ENCODE peak calls at places on chromosomes 7 and 10, in eight cellular contexts. One of them, this sample, is unnamed.

GRCh38 chr7:41047192-41047591 is 655.7 kb downstream of the INHBA start:
- DNase-seq in stimulated activated CD4-positive, alpha-beta T cell treated with anti-CD3 and anti-CD28 coated beads, TNF-alpha, amount 100 ng/mL, for 48 hours: no peak
- DNase-seq in NCI-H460: no peak
- DNase-seq in NCI-H1417: no peak
- DNase-seq in T-helper 1 cell: no peak
- DNase-seq in M059J: no peak
- DNase-seq in non-pigmented ciliary epithelial cell: no peak
- DNase-seq in GM04503: no peak
- DNase-seq in this sample: no peak

GRCh38 chr10:26507441-26507840 is 69.3 kb downstream of the APBB1IP start:
- DNase-seq in NCI-H460: no peak
- DNase-seq in T-helper 1 cell: no peak
- DNase-seq in stimulated activated CD4-positive, alpha-beta T cell treated with anti-CD3 and anti-CD28 coated beads, TNF-alpha, amount 100 ng/mL, for 48 hours: no peak
- DNase-seq in non-pigmented ciliary epithelial cell: no peak
- DNase-seq in M059J: no peak
- DNase-seq in NCI-H1417: no peak
- DNase-seq in GM04503: no peak
- DNase-seq in this sample: peak; percentile 50

GRCh38 chr7:39838326-39838725 is 111.7 kb upstream of the CDK13 start:
- DNase-seq in stimulated activated CD4-positive, alpha-beta T cell treated with anti-CD3 and anti-CD28 coated beads, TNF-alpha, amount 100 ng/mL, for 48 hours: no peak
- DNase-seq in non-pigmented ciliary epithelial cell: peak; percentile 36
- DNase-seq in NCI-H1417: peak; percentile 90
- DNase-seq in M059J: peak; percentile 74
- DNase-seq in NCI-H460: no peak
- DNase-seq in T-helper 1 cell: no peak
- DNase-seq in GM04503: no peak
- DNase-seq in this sample: peak; percentile 67

GRCh38 chr10:6108631-6109443 is 20.0 kb downstream of the RBM17 start:
- DNase-seq in T-helper 1 cell: no peak
- DNase-seq in stimulated activated CD4-positive, alpha-beta T cell treated with anti-CD3 and anti-CD28 coated beads, TNF-alpha, amount 100 ng/mL, for 48 hours: no peak
- DNase-seq in non-pigmented ciliary epithelial cell: no peak
- DNase-seq in NCI-H1417: peak; percentile 47
- DNase-seq in NCI-H460: peak; percentile 35
- DNase-seq in GM04503: no peak
- DNase-seq in M059J: peak; percentile 29
- DNase-seq in this sample: peak; percentile 68

GRCh38 chr10:17527530-17528146 is 73.2 kb upstream of the ST8SIA6 start:
- DNase-seq in T-helper 1 cell: no peak
- DNase-seq in stimulated activated CD4-positive, alpha-beta T cell treated with anti-CD3 and anti-CD28 coated beads, TNF-alpha, amount 100 ng/mL, for 48 hours: no peak
- DNase-seq in non-pigmented ciliary epithelial cell: peak; percentile 74
- DNase-seq in NCI-H460: peak; percentile 34
- DNase-seq in GM04503: no peak
- DNase-seq in M059J: peak; percentile 79
- DNase-seq in NCI-H1417: no peak
- DNase-seq in this sample: peak; percentile 55

GRCh38 chr10:33271969-33272583 is 62.4 kb downstream of the NRP1 start:
- DNase-seq in M059J: peak; percentile 58
- DNase-seq in T-helper 1 cell: no peak
- DNase-seq in GM04503: no peak
- DNase-seq in stimulated activated CD4-positive, alpha-beta T cell treated with anti-CD3 and anti-CD28 coated beads, TNF-alpha, amount 100 ng/mL, for 48 hours: no peak
- DNase-seq in NCI-H1417: no peak
- DNase-seq in non-pigmented ciliary epithelial cell: no peak
- DNase-seq in NCI-H460: peak; percentile 42
- DNase-seq in this sample: no peak

GRCh38 chr7:80699030-80699638 is 60.7 kb downstream of the CD36 start:
- DNase-seq in M059J: peak; percentile 74
- DNase-seq in T-helper 1 cell: no peak
- DNase-seq in stimulated activated CD4-positive, alpha-beta T cell treated with anti-CD3 and anti-CD28 coated beads, TNF-alpha, amount 100 ng/mL, for 48 hours: no peak
- DNase-seq in non-pigmented ciliary epithelial cell: no peak
- DNase-seq in GM04503: no peak
- DNase-seq in NCI-H460: peak; percentile 66
- DNase-seq in NCI-H1417: peak; percentile 84
- DNase-seq in this sample: peak; percentile 63

GRCh38 chr7:87091487-87092066 is 32.1 kb upstream of the ELAPOR2 start:
- DNase-seq in M059J: no peak
- DNase-seq in GM04503: no peak
- DNase-seq in stimulated activated CD4-positive, alpha-beta T cell treated with anti-CD3 and anti-CD28 coated beads, TNF-alpha, amount 100 ng/mL, for 48 hours: no peak
- DNase-seq in non-pigmented ciliary epithelial cell: no peak
- DNase-seq in NCI-H460: no peak
- DNase-seq in NCI-H1417: peak; percentile 49
- DNase-seq in T-helper 1 cell: no peak
- DNase-seq in this sample: no peak

GRCh38 chr7:27295236-27295635 is 52.6 kb downstream of the EVX1 start:
- DNase-seq in NCI-H460: no peak
- DNase-seq in M059J: no peak
- DNase-seq in non-pigmented ciliary epithelial cell: no peak
- DNase-seq in T-helper 1 cell: no peak
- DNase-seq in NCI-H1417: peak; percentile 38
- DNase-seq in stimulated activated CD4-positive, alpha-beta T cell treated with anti-CD3 and anti-CD28 coated beads, TNF-alpha, amount 100 ng/mL, for 48 hours: no peak
- DNase-seq in GM04503: no peak
- DNase-seq in this sample: peak; percentile 16

GRCh38 chr7:22356855-22357310 is at the start of gene RAPGEF5:
- DNase-seq in M059J: no peak
- DNase-seq in NCI-H1417: peak; percentile 76
- DNase-seq in NCI-H460: no peak
- DNase-seq in stimulated activated CD4-positive, alpha-beta T cell treated with anti-CD3 and anti-CD28 coated beads, TNF-alpha, amount 100 ng/mL, for 48 hours: no peak
- DNase-seq in T-helper 1 cell: no peak
- DNase-seq in non-pigmented ciliary epithelial cell: no peak
- DNase-seq in GM04503: no peak
- DNase-seq in this sample: peak; percentile 50

GRCh38 chr10:76946268-76946667 is 691.3 kb downstream of the KCNMA1 start:
- DNase-seq in NCI-H460: no peak
- DNase-seq in non-pigmented ciliary epithelial cell: no peak
- DNase-seq in M059J: peak; percentile 5
- DNase-seq in NCI-H1417: no peak
- DNase-seq in GM04503: peak; percentile 31
- DNase-seq in stimulated activated CD4-positive, alpha-beta T cell treated with anti-CD3 and anti-CD28 coated beads, TNF-alpha, amount 100 ng/mL, for 48 hours: no peak
- DNase-seq in T-helper 1 cell: no peak
- DNase-seq in this sample: no peak

GRCh38 chr10:29955308-29955935 is 104.0 kb downstream of the JCAD start:
- DNase-seq in stimulated activated CD4-positive, alpha-beta T cell treated with anti-CD3 and anti-CD28 coated beads, TNF-alpha, amount 100 ng/mL, for 48 hours: no peak
- DNase-seq in GM04503: no peak
- DNase-seq in NCI-H1417: no peak
- DNase-seq in M059J: peak; percentile 74
- DNase-seq in NCI-H460: no peak
- DNase-seq in T-helper 1 cell: no peak
- DNase-seq in non-pigmented ciliary epithelial cell: no peak
- DNase-seq in this sample: peak; percentile 68

GRCh38 chr10:59595584-59595983 is 114.1 kb downstream of the SLC16A9 start:
- DNase-seq in stimulated activated CD4-positive, alpha-beta T cell treated with anti-CD3 and anti-CD28 coated beads, TNF-alpha, amount 100 ng/mL, for 48 hours: no peak
- DNase-seq in NCI-H460: no peak
- DNase-seq in GM04503: no peak
- DNase-seq in M059J: peak; percentile 60
- DNase-seq in non-pigmented ciliary epithelial cell: no peak
- DNase-seq in T-helper 1 cell: no peak
- DNase-seq in NCI-H1417: peak; percentile 47
- DNase-seq in this sample: no peak

GRCh38 chr7:18287482-18287881 is 208.1 kb upstream of the HDAC9 start:
- DNase-seq in NCI-H1417: no peak
- DNase-seq in GM04503: no peak
- DNase-seq in T-helper 1 cell: no peak
- DNase-seq in M059J: no peak
- DNase-seq in non-pigmented ciliary epithelial cell: no peak
- DNase-seq in stimulated activated CD4-positive, alpha-beta T cell treated with anti-CD3 and anti-CD28 coated beads, TNF-alpha, amount 100 ng/mL, for 48 hours: no peak
- DNase-seq in NCI-H460: no peak
- DNase-seq in this sample: no peak

GRCh38 chr10:26015092-26015491 is 81.1 kb downstream of the MYO3A start:
- DNase-seq in M059J: no peak
- DNase-seq in stimulated activated CD4-positive, alpha-beta T cell treated with anti-CD3 and anti-CD28 coated beads, TNF-alpha, amount 100 ng/mL, for 48 hours: no peak
- DNase-seq in non-pigmented ciliary epithelial cell: no peak
- DNase-seq in GM04503: no peak
- DNase-seq in T-helper 1 cell: no peak
- DNase-seq in NCI-H460: no peak
- DNase-seq in NCI-H1417: no peak
- DNase-seq in this sample: no peak

GRCh38 chr10:111344804-111345203 is 268.0 kb downstream of the ADRA2A start:
- DNase-seq in NCI-H1417: no peak
- DNase-seq in T-helper 1 cell: no peak
- DNase-seq in M059J: no peak
- DNase-seq in stimulated activated CD4-positive, alpha-beta T cell treated with anti-CD3 and anti-CD28 coated beads, TNF-alpha, amount 100 ng/mL, for 48 hours: no peak
- DNase-seq in non-pigmented ciliary epithelial cell: no peak
- DNase-seq in GM04503: no peak
- DNase-seq in NCI-H460: no peak
- DNase-seq in this sample: no peak

GRCh38 chr10:96921655-96922054 is 89.6 kb downstream of the LCOR start:
- DNase-seq in stimulated activated CD4-positive, alpha-beta T cell treated with anti-CD3 and anti-CD28 coated beads, TNF-alpha, amount 100 ng/mL, for 48 hours: no peak
- DNase-seq in NCI-H1417: no peak
- DNase-seq in T-helper 1 cell: no peak
- DNase-seq in GM04503: no peak
- DNase-seq in NCI-H460: no peak
- DNase-seq in M059J: no peak
- DNase-seq in non-pigmented ciliary epithelial cell: no peak
- DNase-seq in this sample: no peak

GRCh38 chr7:107813524-107813923 is 10.5 kb upstream of the SLC26A3 start:
- DNase-seq in NCI-H1417: no peak
- DNase-seq in stimulated activated CD4-positive, alpha-beta T cell treated with anti-CD3 and anti-CD28 coated beads, TNF-alpha, amount 100 ng/mL, for 48 hours: peak; percentile 29
- DNase-seq in M059J: no peak
- DNase-seq in non-pigmented ciliary epithelial cell: no peak
- DNase-seq in T-helper 1 cell: no peak
- DNase-seq in GM04503: no peak
- DNase-seq in NCI-H460: no peak
- DNase-seq in this sample: no peak

GRCh38 chr7:82542665-82543064 is 99.1 kb upstream of the CACNA2D1 start:
- DNase-seq in M059J: peak; percentile 50
- DNase-seq in NCI-H1417: no peak
- DNase-seq in T-helper 1 cell: no peak
- DNase-seq in NCI-H460: no peak
- DNase-seq in non-pigmented ciliary epithelial cell: peak; percentile 97
- DNase-seq in stimulated activated CD4-positive, alpha-beta T cell treated with anti-CD3 and anti-CD28 coated beads, TNF-alpha, amount 100 ng/mL, for 48 hours: no peak
- DNase-seq in GM04503: peak; percentile 36
- DNase-seq in this sample: peak; percentile 52

GRCh38 chr10:3220853-3221252 is 48.3 kb upstream of the PITRM1 start:
- DNase-seq in T-helper 1 cell: no peak
- DNase-seq in NCI-H460: no peak
- DNase-seq in stimulated activated CD4-positive, alpha-beta T cell treated with anti-CD3 and anti-CD28 coated beads, TNF-alpha, amount 100 ng/mL, for 48 hours: no peak
- DNase-seq in GM04503: no peak
- DNase-seq in M059J: peak; percentile 56
- DNase-seq in non-pigmented ciliary epithelial cell: no peak
- DNase-seq in NCI-H1417: no peak
- DNase-seq in this sample: peak; percentile 87

GRCh38 chr10:117363027-117363426 is 12.2 kb downstream of the PDZD8 start:
- DNase-seq in T-helper 1 cell: no peak
- DNase-seq in NCI-H460: no peak
- DNase-seq in M059J: peak; percentile 72
- DNase-seq in stimulated activated CD4-positive, alpha-beta T cell treated with anti-CD3 and anti-CD28 coated beads, TNF-alpha, amount 100 ng/mL, for 48 hours: no peak
- DNase-seq in non-pigmented ciliary epithelial cell: no peak
- DNase-seq in GM04503: no peak
- DNase-seq in NCI-H1417: peak; percentile 4
- DNase-seq in this sample: peak; percentile 84

GRCh38 chr7:157032644-157033482 is 22.4 kb upstream of the MNX1 start:
- DNase-seq in NCI-H460: no peak
- DNase-seq in M059J: peak; percentile 45
- DNase-seq in GM04503: no peak
- DNase-seq in T-helper 1 cell: no peak
- DNase-seq in non-pigmented ciliary epithelial cell: no peak
- DNase-seq in NCI-H1417: no peak
- DNase-seq in stimulated activated CD4-positive, alpha-beta T cell treated with anti-CD3 and anti-CD28 coated beads, TNF-alpha, amount 100 ng/mL, for 48 hours: no peak
- DNase-seq in this sample: peak; percentile 54

GRCh38 chr10:21746118-21746517 is 212.1 kb downstream of the MLLT10 start:
- DNase-seq in GM04503: no peak
- DNase-seq in NCI-H460: no peak
- DNase-seq in T-helper 1 cell: no peak
- DNase-seq in stimulated activated CD4-positive, alpha-beta T cell treated with anti-CD3 and anti-CD28 coated beads, TNF-alpha, amount 100 ng/mL, for 48 hours: no peak
- DNase-seq in M059J: no peak
- DNase-seq in NCI-H1417: no peak
- DNase-seq in non-pigmented ciliary epithelial cell: no peak
- DNase-seq in this sample: no peak

GRCh38 chr7:46932266-46932655 is 649.6 kb downstream of the TNS3 start:
- DNase-seq in GM04503: no peak
- DNase-seq in NCI-H1417: no peak
- DNase-seq in T-helper 1 cell: no peak
- DNase-seq in stimulated activated CD4-positive, alpha-beta T cell treated with anti-CD3 and anti-CD28 coated beads, TNF-alpha, amount 100 ng/mL, for 48 hours: no peak
- DNase-seq in non-pigmented ciliary epithelial cell: no peak
- DNase-seq in M059J: no peak
- DNase-seq in NCI-H460: no peak
- DNase-seq in this sample: no peak

GRCh38 chr10:17428616-17429097 is 25.7 kb downstream of the ST8SIA6 start:
- DNase-seq in GM04503: no peak
- DNase-seq in non-pigmented ciliary epithelial cell: no peak
- DNase-seq in T-helper 1 cell: peak; percentile 59
- DNase-seq in M059J: no peak
- DNase-seq in stimulated activated CD4-positive, alpha-beta T cell treated with anti-CD3 and anti-CD28 coated beads, TNF-alpha, amount 100 ng/mL, for 48 hours: peak; percentile 37
- DNase-seq in NCI-H1417: no peak
- DNase-seq in NCI-H460: no peak
- DNase-seq in this sample: no peak

GRCh38 chr7:2263176-2263575 is 21.1 kb downstream of the NUDT1 start:
- DNase-seq in NCI-H460: no peak
- DNase-seq in T-helper 1 cell: no peak
- DNase-seq in GM04503: no peak
- DNase-seq in NCI-H1417: no peak
- DNase-seq in non-pigmented ciliary epithelial cell: no peak
- DNase-seq in stimulated activated CD4-positive, alpha-beta T cell treated with anti-CD3 and anti-CD28 coated beads, TNF-alpha, amount 100 ng/mL, for 48 hours: no peak
- DNase-seq in M059J: no peak
- DNase-seq in this sample: no peak

GRCh38 chr10:80585812-80586211 is 48.1 kb downstream of the SH2D4B start:
- DNase-seq in stimulated activated CD4-positive, alpha-beta T cell treated with anti-CD3 and anti-CD28 coated beads, TNF-alpha, amount 100 ng/mL, for 48 hours: no peak
- DNase-seq in NCI-H1417: no peak
- DNase-seq in non-pigmented ciliary epithelial cell: no peak
- DNase-seq in M059J: no peak
- DNase-seq in NCI-H460: no peak
- DNase-seq in T-helper 1 cell: no peak
- DNase-seq in GM04503: no peak
- DNase-seq in this sample: no peak

GRCh38 chr7:149707448-149707886 is 65.9 kb downstream of the ZNF467 start:
- DNase-seq in M059J: no peak
- DNase-seq in NCI-H460: no peak
- DNase-seq in stimulated activated CD4-positive, alpha-beta T cell treated with anti-CD3 and anti-CD28 coated beads, TNF-alpha, amount 100 ng/mL, for 48 hours: no peak
- DNase-seq in non-pigmented ciliary epithelial cell: no peak
- DNase-seq in GM04503: peak; percentile 15
- DNase-seq in T-helper 1 cell: no peak
- DNase-seq in NCI-H1417: no peak
- DNase-seq in this sample: peak; percentile 69

GRCh38 chr7:36961097-36961496 is 236.8 kb upstream of the AOAH start:
- DNase-seq in non-pigmented ciliary epithelial cell: no peak
- DNase-seq in stimulated activated CD4-positive, alpha-beta T cell treated with anti-CD3 and anti-CD28 coated beads, TNF-alpha, amount 100 ng/mL, for 48 hours: peak; percentile 22
- DNase-seq in M059J: no peak
- DNase-seq in NCI-H460: no peak
- DNase-seq in GM04503: no peak
- DNase-seq in T-helper 1 cell: no peak
- DNase-seq in NCI-H1417: no peak
- DNase-seq in this sample: no peak

GRCh38 chr7:129375221-129375938 is 58.9 kb upstream of the STRIP2 start:
- DNase-seq in NCI-H1417: peak; percentile 41
- DNase-seq in non-pigmented ciliary epithelial cell: no peak
- DNase-seq in stimulated activated CD4-positive, alpha-beta T cell treated with anti-CD3 and anti-CD28 coated beads, TNF-alpha, amount 100 ng/mL, for 48 hours: no peak
- DNase-seq in NCI-H460: no peak
- DNase-seq in M059J: no peak
- DNase-seq in T-helper 1 cell: no peak
- DNase-seq in GM04503: no peak
- DNase-seq in this sample: no peak

GRCh38 chr7:149774237-149775175 is 1.1 kb upstream of the ZNF467 start:
- DNase-seq in GM04503: no peak
- DNase-seq in T-helper 1 cell: no peak
- DNase-seq in non-pigmented ciliary epithelial cell: no peak
- DNase-seq in M059J: no peak
- DNase-seq in NCI-H1417: peak; percentile 27
- DNase-seq in stimulated activated CD4-positive, alpha-beta T cell treated with anti-CD3 and anti-CD28 coated beads, TNF-alpha, amount 100 ng/mL, for 48 hours: no peak
- DNase-seq in NCI-H460: no peak
- DNase-seq in this sample: peak; percentile 14

GRCh38 chr10:126080303-126080825 is 184.0 kb downstream of the FANK1 start:
- DNase-seq in GM04503: no peak
- DNase-seq in stimulated activated CD4-positive, alpha-beta T cell treated with anti-CD3 and anti-CD28 coated beads, TNF-alpha, amount 100 ng/mL, for 48 hours: no peak
- DNase-seq in non-pigmented ciliary epithelial cell: no peak
- DNase-seq in M059J: no peak
- DNase-seq in T-helper 1 cell: no peak
- DNase-seq in NCI-H1417: no peak
- DNase-seq in NCI-H460: no peak
- DNase-seq in this sample: peak; percentile 25

GRCh38 chr10:116521424-116522305 is 24.1 kb upstream of the PNLIP start:
- DNase-seq in stimulated activated CD4-positive, alpha-beta T cell treated with anti-CD3 and anti-CD28 coated beads, TNF-alpha, amount 100 ng/mL, for 48 hours: no peak
- DNase-seq in non-pigmented ciliary epithelial cell: peak; percentile 8
- DNase-seq in T-helper 1 cell: no peak
- DNase-seq in NCI-H460: peak; percentile 47
- DNase-seq in GM04503: peak; percentile 4
- DNase-seq in M059J: peak; percentile 26
- DNase-seq in NCI-H1417: peak; percentile 49
- DNase-seq in this sample: peak; percentile 41

GRCh38 chr7:44080686-44081265 is 1.6 kb downstream of the POLM start:
- DNase-seq in stimulated activated CD4-positive, alpha-beta T cell treated with anti-CD3 and anti-CD28 coated beads, TNF-alpha, amount 100 ng/mL, for 48 hours: no peak
- DNase-seq in NCI-H1417: no peak
- DNase-seq in GM04503: no peak
- DNase-seq in M059J: no peak
- DNase-seq in non-pigmented ciliary epithelial cell: no peak
- DNase-seq in NCI-H460: no peak
- DNase-seq in T-helper 1 cell: no peak
- DNase-seq in this sample: no peak

This sample was measured in kidney tubule cell.